ENCODE peak calls at places on chromosomes 5 and 9, in five cellular contexts. I, S, W, R and L are unnamed samples.

GRCh38 chr5:145834917-145835838 is at the start of gene PRELID2:
- DNase-seq in I (peak), S (no peak), W (peak), R (peak), L (peak)

GRCh38 chr5:55582256-55582655 is 47.5 kb upstream of the PLPP1 start:
- DNase-seq in I (no peak), S (no peak), W (no peak), R (no peak), L (no peak)

GRCh38 chr5:150931368-150931965 is 26.7 kb upstream of the ZNF300 start:
- DNase-seq in I (no peak), S (no peak), W (peak), R (no peak), L (no peak)

GRCh38 chr5:1021136-1021968 is 12.8 kb downstream of the NKD2 start:
- DNase-seq in I (no peak), S (no peak), W (no peak), R (no peak), L (no peak)

GRCh38 chr5:79484731-79485130 is 29.2 kb downstream of the HOMER1 start:
- DNase-seq in I (no peak), S (no peak), W (no peak), R (no peak), L (no peak)

GRCh38 chr9:85430659-85431370 is 310.9 kb downstream of the AGTPBP1 start:
- DNase-seq in I (no peak), S (no peak), W (no peak), R (no peak), L (no peak)

GRCh38 chr9:134386951-134387831 is 60.9 kb downstream of the RXRA start:
- DNase-seq in I (peak), S (no peak), W (no peak), R (no peak), L (peak)

GRCh38 chr9:89994988-89995613 is 390.3 kb downstream of the GADD45G start:
- DNase-seq in I (no peak), S (no peak), W (no peak), R (no peak), L (no peak)

GRCh38 chr5:134714120-134714519 is 24.2 kb upstream of the CAMLG start:
- DNase-seq in I (no peak), S (no peak), W (no peak), R (no peak), L (no peak)

GRCh38 chr5:102296229-102296817 is at the start of gene SLCO4C1:
- DNase-seq in I (peak), S (peak), W (peak), R (peak), L (peak)

GRCh38 chr5:107576155-107576554 is 94.6 kb downstream of the EFNA5 start:
- DNase-seq in I (no peak), S (no peak), W (no peak), R (no peak), L (no peak)

GRCh38 chr9:73810585-73811215 is 659.0 kb downstream of the ANXA1 start:
- DNase-seq in I (no peak), S (no peak), W (no peak), R (no peak), L (no peak)

GRCh38 chr9:133950206-133950915 is 41.8 kb downstream of the VAV2 start:
- DNase-seq in I (no peak), S (no peak), W (no peak), R (no peak), L (peak)

GRCh38 chr5:568061-568781 is 43.9 kb upstream of the CEP72 start:
- DNase-seq in I (no peak), S (no peak), W (no peak), R (no peak), L (no peak)

GRCh38 chr5:148882332-148882731 is 55.9 kb downstream of the ADRB2 start:
- DNase-seq in I (no peak), S (no peak), W (no peak), R (no peak), L (no peak)

GRCh38 chr9:135227641-135228251 is 140.3 kb downstream of the OLFM1 start:
- DNase-seq in I (no peak), S (no peak), W (no peak), R (no peak), L (no peak)

GRCh38 chr9:80842976-80843506 is 846.3 kb downstream of the TLE1 start:
- DNase-seq in I (no peak), S (no peak), W (no peak), R (no peak), L (no peak)

GRCh38 chr9:105722099-105722498 is 27.8 kb downstream of the TMEM38B start:
- DNase-seq in I (no peak), S (no peak), W (no peak), R (no peak), L (no peak)

GRCh38 chr9:93620881-93621820 is 44.8 kb downstream of the PHF2 start:
- DNase-seq in I (no peak), S (no peak), W (no peak), R (no peak), L (no peak)

GRCh38 chr5:5141625-5142527 is 1.7 kb downstream of the ADAMTS16 start:
- DNase-seq in I (peak), S (no peak), W (peak), R (peak), L (peak)

GRCh38 chr5:40736103-40736875 is 19.5 kb downstream of the TTC33 start:
- DNase-seq in I (no peak), S (no peak), W (peak), R (peak), L (peak)

GRCh38 chr9:135978650-135979461 is 17.7 kb upstream of the UBAC1 start:
- DNase-seq in I (peak), S (no peak), W (no peak), R (no peak), L (peak)

GRCh38 chr5:139108056-139108811 is 89.9 kb downstream of the SIL1 start:
- DNase-seq in I (no peak), S (no peak), W (no peak), R (no peak), L (no peak)

GRCh38 chr9:19998823-19999455 is 210.1 kb upstream of the SLC24A2 start:
- DNase-seq in I (no peak), S (no peak), W (peak), R (no peak), L (no peak)